ENCODE peak calls at places on chromosomes 2 and 18, in ten cellular contexts. V is IMR-90; P is body of pancreas; Q is nephron progenitor cell; E is H9; Z is neural crest cell; D is cardiac muscle cell; M is HFF-Myc; O is CD4-positive, alpha-beta T cell; A is uterus. H is an unnamed sample.

GRCh38 chr2:223905996-223906395 is 39.1 kb downstream of the WDFY1 start:
- DNase-seq in P (no peak), M (no peak), E (no peak), A (no peak), Z (no peak), O (no peak), V (no peak), Q (no peak), D (no peak), H (no peak)

GRCh38 chr2:231380991-231381847 is 14.3 kb upstream of the B3GNT7 start:
- DNase-seq in M (no peak), E (no peak), P (no peak), D (no peak), Z (no peak), A (no peak), O (no peak), V (no peak), Q (no peak), H (no peak)

GRCh38 chr2:239767016-239767905 is 257.9 kb downstream of the NDUFA10 start:
- DNase-seq in E (no peak), Q (no peak), D (no peak), M (no peak), A (no peak), O (no peak), P (no peak), V (no peak), Z (no peak), H (no peak)

GRCh38 chr2:99035920-99036319 is 99.9 kb upstream of the CRACDL start:
- DNase-seq in P (no peak), O (no peak), Q (no peak), A (no peak), Z (no peak), V (no peak), D (no peak), M (no peak), E (no peak), H (no peak)

GRCh38 chr18:42752921-42753320 is 362.6 kb downstream of the RIT2 start:
- DNase-seq in O (no peak), P (no peak), Q (no peak), Z (no peak), E (no peak), V (no peak), M (no peak), D (no peak), A (no peak), H (no peak)

GRCh38 chr2:145277922-145278321 is 758.0 kb upstream of the ZEB2 start:
- DNase-seq in P (no peak), V (peak; percentile 50), O (no peak), D (no peak), Z (no peak), Q (no peak), A (no peak), M (no peak), E (no peak), H (no peak)

GRCh38 chr18:56709463-56709862 is 58.3 kb downstream of the WDR7 start:
- DNase-seq in Q (no peak), M (peak; percentile 63), O (no peak), E (no peak), V (peak; percentile 90), P (no peak), Z (no peak), A (no peak), D (no peak), H (peak; percentile 42)

GRCh38 chr2:85431787-85432186 is 13.3 kb downstream of the SH2D6 start:
- DNase-seq in Z (no peak), P (no peak), A (no peak), D (no peak), M (no peak), E (no peak), O (no peak), Q (no peak), V (no peak), H (no peak)

GRCh38 chr2:80546766-80547165 is 242.2 kb upstream of the LRRTM1 start:
- DNase-seq in E (peak; percentile 52), M (no peak), D (no peak), V (no peak), Q (no peak), P (no peak), Z (no peak), O (no peak), A (no peak), H (no peak)

GRCh38 chr2:187658952-187659525 is 104.8 kb upstream of the TFPI start:
- DNase-seq in E (peak; percentile 79), O (no peak), M (no peak), V (peak; percentile 45), D (peak; percentile 41), A (no peak), Q (peak; percentile 5), Z (no peak), P (no peak), H (no peak)

GRCh38 chr2:170771049-170771937 is 1.1 kb downstream of the ERICH2 start:
- DNase-seq in D (no peak), E (peak; percentile 65), V (peak; percentile 15), Z (no peak), M (no peak), O (no peak), A (no peak), Q (no peak), P (no peak), H (peak; percentile 15)

GRCh38 chr2:189426886-189427285 is 14.4 kb upstream of the WDR75 start:
- DNase-seq in A (no peak), Z (no peak), P (no peak), D (no peak), Q (no peak), O (no peak), V (no peak), E (peak; percentile 56), M (no peak), H (no peak)

GRCh38 chr2:64414736-64415435 is 39.1 kb upstream of the LGALSL start:
- DNase-seq in O (no peak), A (no peak), V (no peak), E (no peak), D (no peak), Q (no peak), P (no peak), M (no peak), Z (no peak), H (no peak)

GRCh38 chr2:130352229-130352628 is 3.6 kb upstream of the PTPN18 start:
- DNase-seq in E (no peak), A (no peak), Q (no peak), D (no peak), Z (no peak), M (no peak), V (no peak), P (no peak), O (no peak), H (no peak)

GRCh38 chr2:219175928-219176817 is 552 bp downstream of the CNPPD1 start:
- DNase-seq in D (peak; percentile 69), Q (no peak), M (no peak), E (peak; percentile 39), P (peak; percentile 49), V (peak; percentile 26), A (no peak), O (no peak), Z (no peak), H (peak; percentile 37)
- TF ChIP-seq CTCF in D (peak; percentile 21), Q (no peak), M (no peak), E (no peak), P (no peak), V (peak; percentile 20), A (peak; percentile 26), O (no peak), Z (peak; percentile 43), H (no peak)

DNA sequence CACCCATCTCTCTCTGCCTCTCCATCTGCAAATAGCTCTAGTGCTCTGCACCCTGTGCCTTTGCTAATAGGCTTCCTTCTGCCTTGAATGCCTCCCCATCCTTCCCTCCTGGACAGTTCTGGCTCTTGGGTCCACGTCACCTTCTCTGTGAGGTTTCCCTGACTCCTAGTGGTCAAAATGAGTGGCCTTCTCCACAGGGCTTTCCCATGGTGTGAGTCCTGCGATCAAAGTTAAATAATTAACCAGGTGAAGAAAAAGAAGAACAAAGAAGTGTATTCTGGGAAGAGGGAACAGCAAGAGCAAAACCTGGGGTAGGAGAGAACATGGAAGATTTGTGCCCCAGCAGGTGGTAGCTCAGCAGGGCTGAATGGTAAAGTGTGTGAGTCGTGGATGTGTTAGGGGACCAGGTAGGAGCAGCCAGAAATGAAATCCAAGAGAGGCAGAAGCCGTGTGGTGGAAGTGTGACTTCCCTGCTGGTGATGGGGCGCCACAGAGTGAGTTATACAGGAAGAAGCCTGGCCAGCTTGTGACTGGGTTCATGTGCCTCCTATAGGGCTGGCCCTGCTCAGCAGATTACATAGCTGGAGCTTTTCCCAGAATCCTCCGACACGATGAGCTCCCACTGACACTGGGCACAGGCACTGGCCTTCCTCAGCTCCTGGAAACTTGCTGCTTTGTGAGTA is 93.8 kb upstream of the LDAH start:
- DNase-seq in E (peak; percentile 39), Q (no peak), A (no peak), M (peak; percentile 4), D (no peak), V (peak; percentile 13), Z (no peak), O (no peak), P (no peak), H (no peak)
- TF ChIP-seq CTCF in E (peak; percentile 43), Q (no peak), A (peak; percentile 10), M (peak; percentile 25), D (peak; percentile 19), V (peak; percentile 28), Z (peak; percentile 27), O (no peak), P (no peak), H (peak; percentile 18)

GRCh38 chr2:689877-690510 is 12.8 kb upstream of the TMEM18 start:
- DNase-seq in Q (no peak), D (no peak), V (no peak), P (no peak), E (no peak), O (no peak), Z (no peak), A (no peak), M (no peak), H (no peak)
- TF ChIP-seq CTCF in Q (no peak), D (no peak), V (no peak), P (no peak), E (no peak), O (no peak), Z (no peak), A (no peak), M (no peak), H (no peak)

GRCh38 chr2:29010946-29011649 is 30.0 kb downstream of the TOGARAM2 start:
- DNase-seq in O (peak; percentile 47), A (peak; percentile 28), P (no peak), V (peak; percentile 69), Q (peak; percentile 22), M (no peak), D (peak; percentile 22), E (peak; percentile 52), Z (no peak), H (no peak)

GRCh38 chr2:29012211-29012681 is 31.1 kb downstream of the TOGARAM2 start:
- DNase-seq in O (no peak), M (no peak), P (peak; percentile 35), E (no peak), V (no peak), Z (no peak), Q (peak; percentile 30), A (peak; percentile 24), D (peak; percentile 20), H (no peak)

GRCh38 chr2:29013046-29013780 is 32.1 kb downstream of the TOGARAM2 start:
- DNase-seq in A (no peak), Z (no peak), E (no peak), D (no peak), V (peak; percentile 15), Q (no peak), M (no peak), O (no peak), P (no peak), H (no peak)

GRCh38 chr2:29009711-29010677 is 28.9 kb downstream of the TOGARAM2 start:
- DNase-seq in Z (no peak), D (no peak), P (no peak), M (no peak), O (no peak), V (no peak), E (no peak), A (no peak), Q (no peak), H (no peak)

GRCh38 chr2:29011650-29012060 is 30.6 kb downstream of the TOGARAM2 start:
- DNase-seq in O (peak; percentile 75), M (no peak), V (no peak), Q (no peak), E (no peak), Z (no peak), D (peak; percentile 69), P (peak; percentile 30), A (peak; percentile 22), H (no peak)
- TF ChIP-seq CTCF in O (no peak), M (no peak), V (no peak), Q (no peak), E (no peak), Z (no peak), D (peak; percentile 14), P (no peak), A (no peak), H (no peak)